ENCODE peak calls at places on chromosomes 2 and 18, in five cellular contexts. V is right atrium auricular region, Z is heart right ventricle, K is heart left ventricle, Q is GM23338. U is an unnamed sample.

GRCh38 chr2:60872510-60872928 is 8.9 kb upstream of the REL start:
- DNase-seq in V (no peak), Z (no peak), K (no peak), Q (no peak), U (no peak)

GRCh38 chr2:221546505-221547225 is 25.4 kb downstream of the EPHA4 start:
- DNase-seq in V (no peak), Z (no peak), K (no peak), Q (no peak), U (no peak)

GRCh38 chr18:70337139-70337972 is 48.5 kb downstream of the SOCS6 start:
- DNase-seq in V (no peak), Z (peak; percentile 49), K (no peak), Q (peak; percentile 43), U (no peak)

GRCh38 chr2:138081225-138082073 is 117.2 kb downstream of the HNMT start:
- DNase-seq in V (no peak), Z (no peak), K (no peak), Q (no peak), U (no peak)

GRCh38 chr2:68250196-68250595 is 2.1 kb downstream of the PPP3R1 start:
- DNase-seq in V (no peak), Z (no peak), K (no peak), Q (no peak), U (no peak)

GRCh38 chr2:96604104-96604503 is 34.0 kb downstream of the KANSL3 start:
- DNase-seq in V (no peak), Z (no peak), K (no peak), Q (peak; percentile 38), U (no peak)

GRCh38 chr2:109255594-109255993 is 126.6 kb downstream of the SH3RF3 start:
- DNase-seq in V (peak; percentile 58), Z (no peak), K (no peak), Q (no peak), U (no peak)

GRCh38 chr2:20674974-20675679 is 8.2 kb downstream of the GDF7 start:
- DNase-seq in V (no peak), Z (peak; percentile 66), K (peak; percentile 76), Q (no peak), U (no peak)

GRCh38 chr2:105150231-105150630 is 91.3 kb upstream of the GPR45 start:
- DNase-seq in V (no peak), Z (no peak), K (no peak), Q (no peak), U (no peak)

GRCh38 chr2:206020151-206020550 is 65.8 kb downstream of the INO80D start:
- DNase-seq in V (no peak), Z (no peak), K (no peak), Q (no peak), U (no peak)

GRCh38 chr2:54570925-54571694 is 115.0 kb downstream of the SPTBN1 start:
- DNase-seq in V (no peak), Z (peak; percentile 61), K (no peak), Q (no peak), U (no peak)

GRCh38 chr2:54574107-54574859 is 118.2 kb downstream of the SPTBN1 start:
- DNase-seq in V (no peak), Z (peak; percentile 53), K (peak; percentile 70), Q (no peak), U (no peak)

GRCh38 chr2:54572262-54572635 is 116.1 kb downstream of the SPTBN1 start:
- DNase-seq in V (no peak), Z (no peak), K (no peak), Q (no peak), U (no peak)

GRCh38 chr2:54573532-54573915 is 117.4 kb downstream of the SPTBN1 start:
- DNase-seq in V (no peak), Z (no peak), K (no peak), Q (no peak), U (no peak)

GRCh38 chr2:54572636-54573531 is 116.8 kb downstream of the SPTBN1 start:
- DNase-seq in V (no peak), Z (no peak), K (no peak), Q (no peak), U (no peak)
- H3K27ac ChIP-seq in V (peak overlapping the region; percentile 77), Z (peak overlapping the region; percentile 53), K (peak overlapping the region; percentile 11), Q (no peak overlapping the region), U (no peak overlapping the region)

GRCh38 chr2:46459694-46460093 is 19.7 kb upstream of the TMEM247 start:
- DNase-seq in V (no peak), Z (no peak), K (no peak), Q (no peak), U (no peak)

GRCh38 chr2:46460241-46460921 is 19.0 kb upstream of the TMEM247 start:
- DNase-seq in V (peak; percentile 74), Z (peak; percentile 76), K (peak; percentile 74), Q (no peak), U (peak; percentile 76)

GRCh38 chr2:46461716-46462171 is 17.6 kb upstream of the TMEM247 start:
- DNase-seq in V (no peak), Z (no peak), K (no peak), Q (no peak), U (no peak)

GRCh38 chr2:46462936-46463335 is 16.4 kb upstream of the TMEM247 start:
- DNase-seq in V (no peak), Z (no peak), K (no peak), Q (no peak), U (no peak)

DNA sequence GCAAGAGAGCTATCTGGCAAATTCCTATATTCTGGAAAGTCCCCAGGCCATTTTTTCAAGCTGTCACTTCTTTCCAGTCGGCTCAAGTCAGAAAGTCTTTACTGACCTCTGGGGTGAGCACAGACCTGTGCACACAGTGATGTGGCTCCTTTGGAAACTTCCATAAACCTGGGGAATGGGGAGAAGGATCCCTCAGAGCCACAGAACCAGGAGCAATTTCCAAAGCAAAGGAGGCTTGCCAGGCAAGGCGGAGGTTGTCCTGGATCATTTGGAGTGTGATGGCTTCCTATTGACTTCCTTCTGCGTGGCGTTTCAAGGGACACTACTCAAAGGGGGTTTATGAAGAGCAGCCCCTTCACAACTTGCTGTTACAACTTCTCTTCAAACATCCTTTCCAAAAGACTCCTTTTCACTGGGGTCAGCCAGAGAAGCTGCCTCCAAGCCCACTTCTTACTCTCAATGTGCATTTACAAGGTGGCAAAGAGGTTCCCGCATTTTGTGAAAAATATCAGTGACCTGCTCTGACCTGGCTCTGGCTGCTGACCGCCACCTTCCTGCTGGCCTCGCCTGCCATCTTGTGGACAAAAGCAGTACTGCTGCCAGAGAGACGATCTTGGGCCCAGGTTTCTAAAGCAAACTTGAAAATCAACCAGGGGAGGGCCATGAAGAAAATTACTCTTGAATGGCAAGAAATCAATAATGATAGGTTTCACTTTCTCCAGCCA is 18.2 kb upstream of the TMEM247 start:
- DNase-seq in V (peak; percentile 87), Z (peak; percentile 83), K (peak; percentile 78), Q (peak; percentile 78), U (peak; percentile 63)
- H3K27ac ChIP-seq in V (peak overlapping the region; percentile 31), Z (peak overlapping the region; percentile 34), K (peak overlapping the region; percentile 30), Q (no peak overlapping the region), U (peak overlapping the region; percentile 87)

DNA sequence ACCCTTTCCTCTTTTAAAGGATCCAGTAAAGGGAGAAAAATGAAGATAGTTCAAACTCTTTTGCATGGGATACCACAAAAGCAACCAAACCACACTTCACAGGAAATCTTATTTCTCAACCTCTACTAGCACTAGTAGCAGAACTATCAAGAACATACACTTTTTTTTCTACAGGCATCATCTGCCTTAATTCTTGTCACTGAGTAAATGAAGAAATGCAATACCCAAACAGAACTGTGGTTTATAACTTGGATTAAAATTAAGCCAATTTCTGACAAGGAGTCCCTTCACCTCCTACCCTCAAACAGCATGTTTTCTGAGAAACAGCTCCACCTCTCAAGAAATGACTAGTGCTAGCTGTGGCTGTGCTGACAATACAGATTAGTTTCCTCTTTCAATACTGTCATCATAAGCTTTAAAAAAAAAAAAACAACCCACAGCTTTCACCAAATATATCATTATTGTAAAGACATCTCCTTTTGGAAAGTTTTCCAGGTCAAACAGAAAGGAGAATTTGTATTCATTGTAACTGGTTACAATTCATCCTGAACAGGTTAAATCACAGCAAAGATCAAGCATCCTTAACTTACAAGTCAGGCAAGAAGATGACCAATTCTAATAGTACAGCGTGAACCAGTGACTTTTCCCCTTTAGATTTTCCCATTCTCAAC is 44.4 kb downstream of the PTPN2 start:
- DNase-seq in V (no peak), Z (no peak), K (no peak), Q (no peak), U (no peak)
- H3K27ac ChIP-seq in V (peak overlapping the region; percentile 15), Z (no peak overlapping the region), K (no peak overlapping the region), Q (peak overlapping the region; percentile 28), U (peak overlapping the region; percentile 36)

DNA sequence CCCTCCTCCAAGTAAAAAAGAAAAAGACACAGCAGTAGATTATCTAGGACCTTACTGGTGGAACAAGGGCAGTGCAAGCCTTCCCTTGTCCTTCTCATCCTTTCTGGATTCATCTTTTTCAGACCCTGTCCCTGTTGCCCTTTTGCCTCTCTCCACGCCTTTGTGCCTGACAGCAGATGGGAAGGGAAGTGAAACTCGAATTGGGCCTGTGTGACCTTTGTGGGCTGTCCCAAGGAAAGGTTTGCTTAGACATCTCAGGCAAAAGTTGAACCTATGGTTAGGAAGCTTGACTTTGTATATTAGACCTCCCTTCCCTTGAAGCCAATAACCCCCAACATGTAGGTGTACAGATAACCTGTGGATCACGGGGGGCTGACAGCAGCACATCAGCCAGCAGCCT is 185.3 kb downstream of the PRKCE start:
- DNase-seq in V (no peak), Z (no peak), K (no peak), Q (no peak), U (no peak)
- H3K27ac ChIP-seq in V (no peak overlapping the region), Z (no peak overlapping the region), K (no peak overlapping the region), Q (no peak overlapping the region), U (no peak overlapping the region)

U was measured in caudate nucleus.